ENCODE peak calls at places on chromosomes 4 and X, in seven cellular contexts. A, G, Y, Q, N, Z and L are unnamed samples.

GRCh38 chr4:128579454-128579853 is 230.0 kb upstream of the JADE1 start:
- DNase-seq in Y (no peak), N (no peak), G (no peak), Z (no peak), A (no peak), Q (no peak), L (no peak)

GRCh38 chrX:79169484-79169883 is 25.0 kb downstream of the GPR174 start:
- DNase-seq in Z (no peak), G (no peak), N (no peak), A (no peak), Q (no peak), Y (no peak), L (no peak)

GRCh38 chr4:119872344-119873031 is 194.2 kb downstream of the MAD2L1 start:
- DNase-seq in Y (no peak), A (no peak), Q (no peak), G (no peak), Z (no peak), N (no peak), L (no peak)

GRCh38 chrX:141183000-141183399 is 6.1 kb upstream of the LDOC1 start:
- DNase-seq in Y (no peak), Q (no peak), A (no peak), N (no peak), Z (no peak), G (no peak), L (no peak)

GRCh38 chr4:186190456-186191265 is 706 bp upstream of the CYP4V2 start:
- DNase-seq in N (peak; percentile 33), Q (peak; percentile 27), Z (peak; percentile 81), Y (peak; percentile 49), A (peak; percentile 34), G (peak; percentile 10), L (no peak)

GRCh38 chr4:181204109-181204508 is 1039.1 kb upstream of the TENM3 start:
- DNase-seq in N (no peak), Z (no peak), Q (no peak), Y (no peak), A (no peak), G (no peak), L (no peak)

GRCh38 chr4:82905205-82905604 is 4.7 kb downstream of the THAP9 start:
- DNase-seq in A (peak; percentile 52), N (no peak), G (peak; percentile 57), Y (no peak), Q (peak; percentile 71), Z (no peak), L (no peak)

GRCh38 chr4:7217453-7218310 is 25.3 kb downstream of the SORCS2 start:
- DNase-seq in N (no peak), G (peak; percentile 68), Z (peak; percentile 89), Y (no peak), Q (peak; percentile 56), A (no peak), L (peak; percentile 50)

GRCh38 chrX:118702741-118703140 is 24.7 kb upstream of the IL13RA1 start:
- DNase-seq in G (peak; percentile 26), N (no peak), A (peak; percentile 22), Q (no peak), Z (no peak), Y (no peak), L (no peak)

GRCh38 chr4:123104275-123104674 is 181.9 kb upstream of the NUDT6 start:
- DNase-seq in Y (no peak), Q (no peak), G (peak; percentile 12), A (no peak), N (no peak), Z (no peak), L (no peak)

GRCh38 chrX:110403839-110404238 is 45.2 kb downstream of the RTL9 start:
- DNase-seq in Y (no peak), Q (peak; percentile 62), G (peak; percentile 78), Z (no peak), A (peak; percentile 66), N (no peak), L (no peak)

GRCh38 chr4:146520894-146521542 is 722 bp downstream of the SLC10A7 start:
- DNase-seq in Y (peak; percentile 21), Z (no peak), N (peak; percentile 3), A (peak; percentile 53), Q (peak; percentile 80), G (peak; percentile 76), L (peak; percentile 18)

DNA sequence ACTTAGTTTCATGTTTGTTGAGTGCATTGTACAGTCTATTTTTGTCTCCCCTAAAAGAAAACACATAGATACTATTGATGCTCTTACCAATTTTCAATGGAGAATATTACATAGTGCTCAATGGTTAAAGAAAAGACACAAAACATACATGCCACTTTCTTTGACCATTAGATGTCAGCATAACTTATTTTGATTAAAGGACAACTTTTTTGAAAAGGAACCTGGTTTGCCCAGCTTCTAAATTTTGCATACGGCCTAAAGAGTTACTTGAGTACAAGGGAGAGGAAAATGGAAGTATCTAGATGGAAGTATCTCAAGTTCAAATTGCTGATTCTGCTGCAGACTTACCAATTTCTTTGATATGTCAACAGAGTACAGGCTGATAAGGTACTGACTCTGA is 68.5 kb downstream of the METTL14 start:
- DNase-seq in Q (no peak), Y (no peak), G (no peak), N (no peak), Z (no peak), A (no peak), L (no peak)
- TF ChIP-seq CTCF in Q (no peak), Y (no peak), G (no peak), N (no peak), Z (no peak), A (no peak), L (no peak)

GRCh38 chr4:93865650-93866049 is 37.1 kb downstream of the ATOH1 start:
- DNase-seq in Q (no peak), Z (no peak), N (no peak), A (no peak), G (no peak), Y (no peak), L (no peak)
- TF ChIP-seq CTCF in Q (no peak), Z (no peak), N (no peak), A (no peak), G (no peak), Y (no peak), L (no peak)

DNA sequence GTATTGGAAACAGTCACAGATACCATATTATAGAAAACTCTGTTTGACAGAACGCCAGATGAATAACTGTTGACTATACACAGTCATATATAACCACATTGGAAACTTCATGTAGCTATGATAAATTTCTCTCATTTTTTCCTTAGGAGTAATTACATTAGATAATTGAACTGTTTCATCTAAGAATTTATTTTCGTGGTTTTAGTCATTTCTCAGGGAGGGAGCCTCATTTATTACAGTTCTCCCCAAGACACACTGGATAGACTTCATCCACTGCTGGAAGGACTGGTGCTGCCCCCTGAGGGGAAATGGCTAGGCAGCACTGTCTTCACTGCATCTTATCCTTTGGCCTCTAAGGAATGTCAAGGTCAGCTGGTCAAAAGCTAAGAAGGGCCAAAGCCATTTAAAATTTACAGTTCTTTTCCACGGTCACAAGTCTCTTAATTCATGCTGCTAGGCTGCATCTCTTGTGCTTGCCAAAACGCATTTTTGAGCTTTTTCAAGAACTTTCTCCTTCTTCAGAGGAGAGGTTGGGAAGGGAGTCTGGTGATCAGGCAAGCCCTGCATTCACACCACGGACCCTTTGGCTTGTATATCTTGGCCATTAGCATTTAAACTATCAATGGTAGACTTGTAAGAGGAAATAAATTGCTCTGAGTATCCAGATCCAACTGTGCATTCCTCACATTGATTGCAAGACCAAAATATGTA is 145.1 kb downstream of the CBR4 start:
- DNase-seq in A (no peak), N (no peak), Q (peak; percentile 79), G (peak; percentile 81), Z (no peak), Y (no peak), L (no peak)
- TF ChIP-seq CTCF in A (peak; percentile 40), N (no peak), Q (peak; percentile 64), G (peak; percentile 45), Z (peak; percentile 27), Y (no peak), L (peak; percentile 22)

GRCh38 chr4:144357970-144358369 is 217.5 kb upstream of the GYPA start:
- DNase-seq in Q (peak; percentile 23), N (no peak), G (no peak), Y (no peak), A (no peak), Z (no peak), L (no peak)

GRCh38 chr4:144360394-144360793 is 219.9 kb upstream of the GYPA start:
- DNase-seq in Y (no peak), Z (no peak), Q (peak; percentile 58), N (no peak), G (no peak), A (peak; percentile 63), L (no peak)

GRCh38 chr4:144353240-144353639 is 212.7 kb upstream of the GYPA start:
- DNase-seq in Z (no peak), G (no peak), Q (no peak), Y (no peak), N (no peak), A (no peak), L (no peak)

GRCh38 chr4:144356941-144357381 is 216.4 kb upstream of the GYPA start:
- DNase-seq in Y (no peak), A (no peak), G (no peak), Z (no peak), Q (peak; percentile 16), N (no peak), L (no peak)

GRCh38 chr4:144355809-144356757 is 215.6 kb upstream of the GYPA start:
- DNase-seq in Z (no peak), A (peak; percentile 99), G (peak; percentile 99), N (peak; percentile 12), Q (peak; percentile 99), Y (no peak), L (peak; percentile 5)
- TF ChIP-seq CTCF in Z (no peak), A (no peak), G (no peak), N (peak; percentile 33), Q (peak; percentile 27), Y (no peak), L (no peak)

GRCh38 chr4:152590179-152591031 is 54.5 kb upstream of the FBXW7 start:
- DNase-seq in G (peak; percentile 96), Z (no peak), Y (no peak), N (no peak), A (peak; percentile 90), Q (peak; percentile 98), L (no peak)
- TF ChIP-seq CTCF in G (no peak), Z (no peak), Y (no peak), N (no peak), A (no peak), Q (no peak), L (no peak)

GRCh38 chr4:25533237-25533636 is 122.4 kb upstream of the SLC34A2 start:
- DNase-seq in G (no peak), N (no peak), Y (no peak), Z (no peak), A (no peak), Q (no peak), L (no peak)

GRCh38 chr4:25528391-25528790 is 127.3 kb upstream of the SLC34A2 start:
- DNase-seq in A (no peak), Q (no peak), G (no peak), N (no peak), Y (no peak), Z (no peak), L (no peak)

GRCh38 chr4:25532579-25532978 is 123.1 kb upstream of the SLC34A2 start:
- DNase-seq in Z (no peak), Y (no peak), N (no peak), G (no peak), Q (no peak), A (no peak), L (no peak)

GRCh38 chr4:25535278-25535677 is 120.4 kb upstream of the SLC34A2 start:
- DNase-seq in A (no peak), G (no peak), N (no peak), Y (no peak), Q (no peak), Z (no peak), L (no peak)

GRCh38 chr4:25531272-25531671 is 124.4 kb upstream of the SLC34A2 start:
- DNase-seq in A (no peak), Y (no peak), G (no peak), N (no peak), Q (no peak), Z (no peak), L (no peak)
- TF ChIP-seq CTCF in A (peak; percentile 22), Y (no peak), G (no peak), N (peak; percentile 42), Q (peak; percentile 62), Z (peak; percentile 26), L (peak; percentile 24)

GRCh38 chr4:167614866-167615265 is 380.6 kb upstream of the SPOCK3 start:
- DNase-seq in G (peak; percentile 39), N (no peak), Z (no peak), Y (no peak), Q (peak; percentile 2), A (peak; percentile 44), L (no peak)
- TF ChIP-seq CTCF in G (no peak), N (no peak), Z (no peak), Y (no peak), Q (no peak), A (no peak), L (no peak)